ENCODE peak calls at places on chromosomes 7 and 10, in six cellular contexts. W is mammary epithelial cell, V is fibroblast of lung, S is tibial nerve, B is mesendoderm, Y is cardiac muscle cell. N is an unnamed sample. For H3K4me1 and H3K27me3, the result is how much of the 10 kb centered on the place peaks cover.

GRCh38 chr7:133556070-133556469 is 303.2 kb downstream of the EXOC4 start:
- DNase-seq in B (no peak), V (no peak), Y (no peak), W (no peak), S (no peak), N (peak)

GRCh38 chr10:78541528-78542470 is 508.1 kb downstream of the RPS24 start:
- DNase-seq in B (peak), S (no peak), V (peak), Y (peak), W (no peak), N (no peak)

GRCh38 chr10:30863516-30864210 is 168.0 kb downstream of the ZNF438 start:
- DNase-seq in W (no peak), Y (no peak), V (no peak), B (no peak), S (no peak), N (peak)

GRCh38 chr10:63355682-63356081 is 110.1 kb downstream of the JMJD1C start:
- DNase-seq in B (no peak), V (no peak), Y (no peak), S (no peak), W (no peak), N (no peak)

GRCh38 chr7:142488842-142489241 is 231.0 kb upstream of the PRSS58 start:
- DNase-seq in B (no peak), V (no peak), S (no peak), W (peak), Y (no peak), N (no peak)

GRCh38 chr10:131961777-131962450 is 19.8 kb downstream of the BNIP3 start:
- DNase-seq in Y (no peak), B (no peak), W (no peak), S (no peak), V (no peak), N (peak)

GRCh38 chr7:27174077-27175004 is at the start of gene HOXA10:
- DNase-seq in V (no peak), W (no peak), B (no peak), S (peak), Y (no peak), N (no peak)

GRCh38 chr10:58140054-58140453 is 127.6 kb downstream of the IPMK start:
- DNase-seq in S (no peak), W (no peak), V (no peak), Y (no peak), B (no peak), N (no peak)

GRCh38 chr10:10826125-10826524 is 191.5 kb upstream of the CELF2 start:
- DNase-seq in V (peak), B (no peak), Y (peak), W (peak), S (no peak), N (no peak)

GRCh38 chr10:30028452-30029045 is 30.8 kb downstream of the JCAD start:
- DNase-seq in W (no peak), S (no peak), B (no peak), Y (no peak), V (no peak), N (no peak)

GRCh38 chr7:157037635-157038034 is 27.2 kb upstream of the MNX1 start:
- DNase-seq in W (no peak), Y (no peak), B (no peak), S (no peak), V (no peak), N (no peak)

GRCh38 chr7:139734395-139734794 is 43.4 kb downstream of the HIPK2 start:
- DNase-seq in W (peak), S (no peak), Y (peak), B (no peak), V (peak), N (no peak)

GRCh38 chr10:107072028-107072427 is 92.5 kb downstream of the SORCS1 start:
- DNase-seq in W (no peak), S (no peak), V (no peak), B (no peak), Y (no peak), N (no peak)

GRCh38 chr7:1503390-1503789 is 799 bp downstream of the INTS1 start:
- DNase-seq in W (no peak), V (no peak), S (no peak), Y (no peak), B (no peak), N (peak)

GRCh38 chr10:132165416-132165980 is 21.2 kb upstream of the DPYSL4 start:
- DNase-seq in W (no peak), V (no peak), S (no peak), Y (no peak), B (no peak), N (no peak)

GRCh38 chr7:101315336-101315735 is 6.3 kb downstream of the IFT22 start:
- DNase-seq in B (peak), W (no peak), Y (peak), V (peak), S (no peak), N (peak)

GRCh38 chr7:103504505-103505135 is 58.6 kb upstream of the SLC26A5 start:
- DNase-seq in Y (no peak), W (no peak), V (no peak), S (no peak), B (no peak), N (no peak)

GRCh38 chr7:158043461-158044155 is 544.0 kb downstream of the PTPRN2 start:
- DNase-seq in Y (no peak), S (no peak), V (no peak), W (no peak), B (no peak), N (no peak)

GRCh38 chr10:97549587-97550322 is 22.8 kb upstream of the ANKRD2 start:
- DNase-seq in Y (no peak), B (peak), V (no peak), S (no peak), W (peak), N (peak)

GRCh38 chr7:5695709-5696345 is 85.6 kb downstream of the RNF216 start:
- DNase-seq in W (no peak), B (no peak), Y (peak), V (peak), S (peak), N (no peak)
- H3K4me1 ChIP-seq in W (half or more), B (under half), Y (half or more), V (half or more), S (half or more), N (under half)

GRCh38 chr10:83954193-83954794 is 185.0 kb upstream of the GHITM start:
- DNase-seq in Y (no peak), B (no peak), S (no peak), W (no peak), V (no peak), N (no peak)

GRCh38 chr10:83957168-83957750 is 182.1 kb upstream of the GHITM start:
- DNase-seq in S (no peak), V (no peak), W (no peak), Y (no peak), B (peak), N (no peak)

GRCh38 chr10:83952273-83952672 is 187.0 kb upstream of the GHITM start:
- DNase-seq in V (no peak), Y (no peak), S (no peak), W (no peak), B (no peak), N (no peak)
- H3K27me3 ChIP-seq in V (under half), Y (under half), S (under half), W (under half), B (under half), N (under half)

DNA sequence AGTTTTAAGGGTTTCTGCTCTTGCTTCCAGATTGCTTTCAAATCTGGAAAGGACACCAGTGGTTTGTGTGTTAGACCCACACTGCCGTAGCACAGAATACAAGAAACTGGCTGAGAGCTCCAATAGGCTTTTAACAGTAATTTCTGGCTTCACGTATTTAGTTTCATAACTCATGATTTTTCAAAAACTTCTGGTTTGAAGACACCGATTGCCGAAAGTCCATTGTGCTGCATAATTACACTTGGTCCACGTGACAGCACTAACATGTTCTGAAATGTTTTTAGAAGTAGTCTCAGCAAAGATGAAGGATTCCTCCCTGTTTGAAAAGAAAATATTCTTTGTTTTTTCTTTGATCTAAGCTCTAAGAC is 3.8 kb downstream of the EGFR start:
- DNase-seq in B (no peak), W (no peak), V (no peak), S (no peak), Y (no peak), N (no peak)
- H3K4me3 ChIP-seq in B (no peak), W (peak), V (peak), S (no peak), Y (no peak), N (no peak)

GRCh38 chr7:135966341-135967043 is 10.7 kb downstream of the MTPN start:
- DNase-seq in B (no peak), Y (no peak), W (no peak), S (no peak), V (no peak), N (no peak)

GRCh38 chr7:135970682-135971365 is 6.3 kb downstream of the MTPN start:
- DNase-seq in W (no peak), V (no peak), Y (no peak), B (no peak), S (no peak), N (no peak)

GRCh38 chr7:135974667-135975066 is 2.5 kb downstream of the MTPN start:
- DNase-seq in W (no peak), V (no peak), B (no peak), Y (no peak), S (no peak), N (no peak)

GRCh38 chr7:135970045-135970444 is 7.1 kb downstream of the MTPN start:
- DNase-seq in B (no peak), S (no peak), W (no peak), Y (no peak), V (no peak), N (no peak)

GRCh38 chr7:135971366-135971725 is 5.8 kb downstream of the MTPN start:
- DNase-seq in W (no peak), S (no peak), Y (no peak), V (no peak), B (no peak), N (no peak)
- H3K4me1 ChIP-seq in W (under half), S (half or more), Y (half or more), V (under half), B (under half), N (under half)

DNA sequence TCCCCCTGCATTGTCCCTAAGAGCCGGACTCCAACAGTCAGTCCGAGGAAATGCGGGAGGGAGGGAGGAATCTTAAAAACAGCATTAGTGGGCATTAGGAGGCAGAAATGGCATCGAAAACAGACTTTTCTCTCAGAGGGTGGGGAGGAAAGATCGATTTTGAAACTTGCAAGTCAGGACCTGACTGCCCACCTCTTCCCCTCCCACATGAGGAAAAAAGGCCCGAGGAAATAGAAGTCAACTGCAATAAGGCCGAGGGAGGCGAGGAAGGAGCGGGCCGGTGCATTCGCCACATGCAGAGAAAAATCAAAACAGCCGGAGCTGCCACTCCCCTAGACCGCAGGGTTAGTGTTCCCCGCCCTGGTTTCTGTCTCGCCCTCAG is 2.8 kb downstream of the LBX1 start:
- DNase-seq in Y (no peak), B (no peak), V (no peak), S (no peak), W (no peak), N (no peak)
- H3K27me3 ChIP-seq in Y (half or more), B (half or more), V (half or more), S (under half), W (half or more), N (half or more)

GRCh38 chr7:64310426-64310825 is 3.3 kb upstream of the ZNF736 start:
- DNase-seq in B (no peak), V (no peak), W (no peak), Y (no peak), S (no peak), N (no peak)

GRCh38 chr7:64308019-64308275 is 5.8 kb upstream of the ZNF736 start:
- DNase-seq in V (no peak), S (no peak), B (no peak), Y (no peak), W (no peak), N (no peak)

GRCh38 chr7:64312826-64313225 is 935 bp upstream of the ZNF736 start:
- DNase-seq in Y (no peak), B (no peak), V (no peak), W (no peak), S (no peak), N (no peak)

GRCh38 chr7:64307254-64308018 is 6.3 kb upstream of the ZNF736 start:
- DNase-seq in W (peak), V (peak), Y (peak), B (peak), S (peak), N (peak)
- H3K4me3 ChIP-seq in W (no peak), V (peak), Y (peak), B (no peak), S (peak), N (peak)

DNA sequence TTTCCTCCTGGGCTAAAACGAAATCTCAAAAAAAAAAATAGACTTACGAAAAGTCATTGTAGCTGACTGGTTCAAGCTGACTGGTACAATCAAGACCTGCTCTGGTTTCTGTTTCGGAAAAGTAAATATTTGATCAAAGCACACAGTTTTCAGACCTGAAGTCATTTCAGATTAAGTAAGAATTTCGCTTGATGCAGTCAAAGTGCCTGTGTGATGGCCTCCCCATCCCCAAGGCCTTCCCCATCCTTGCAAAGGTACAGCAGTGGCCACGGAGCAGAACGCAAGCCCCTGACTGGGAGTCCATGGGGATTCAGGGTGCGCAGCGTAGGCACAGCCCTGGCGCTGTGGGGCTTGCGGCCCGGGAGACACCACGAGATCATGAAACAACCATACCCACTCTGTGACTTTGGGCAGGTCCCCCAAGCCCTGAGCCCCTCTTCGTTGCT is 29.2 kb downstream of the CHST15 start:
- DNase-seq in B (no peak), W (no peak), V (no peak), Y (no peak), S (no peak), N (no peak)
- H3K4me1 ChIP-seq in B (under half), W (under half), V (under half), Y (under half), S (half or more), N (under half)

N was measured in BE2C.